ENCODE peak calls at places on chromosomes 6 and 20, in ten cellular contexts. T, W, P, L, D, O, F, I, R and S are unnamed samples.

GRCh38 chr20:48637461-48637860 is 190.3 kb downstream of the PREX1 start:
- DNase-seq in T (no peak), W (no peak), P (no peak), L (no peak), D (no peak), O (no peak), F (no peak), I (no peak), R (no peak), S (no peak)

GRCh38 chr6:135909737-135910387 is 58.4 kb downstream of the PDE7B start:
- DNase-seq in T (peak; percentile 25), W (peak; percentile 74), P (peak; percentile 36), L (peak; percentile 60), D (peak; percentile 53), O (peak; percentile 85), F (peak; percentile 49), I (peak; percentile 84), R (peak; percentile 32), S (peak; percentile 54)

GRCh38 chr20:37902504-37903313 is at the start of gene VSTM2L:
- DNase-seq in T (peak; percentile 79), W (peak; percentile 72), P (peak; percentile 47), L (no peak), D (no peak), O (peak; percentile 72), F (no peak), I (peak; percentile 79), R (peak; percentile 53), S (peak; percentile 53)

GRCh38 chr20:56358600-56359211 is at the start of gene FAM210B:
- DNase-seq in T (peak; percentile 83), W (peak; percentile 99), P (peak; percentile 87), L (peak; percentile 84), D (peak; percentile 91), O (peak; percentile 95), F (peak; percentile 95), I (peak; percentile 96), R (peak; percentile 97), S (peak; percentile 81)

GRCh38 chr6:13375360-13375878 is 47.1 kb upstream of the TBC1D7 start:
- DNase-seq in T (no peak), W (no peak), P (no peak), L (no peak), D (no peak), O (no peak), F (no peak), I (no peak), R (no peak), S (peak; percentile 15)

GRCh38 chr6:43771858-43772570 is 2.0 kb downstream of the VEGFA start:
- DNase-seq in T (peak; percentile 47), W (peak; percentile 65), P (no peak), L (peak; percentile 78), D (peak; percentile 71), O (peak; percentile 81), F (peak; percentile 90), I (peak; percentile 73), R (peak; percentile 85), S (peak; percentile 62)

GRCh38 chr6:139490482-139490881 is 116.0 kb upstream of the CITED2 start:
- DNase-seq in T (no peak), W (no peak), P (peak; percentile 58), L (no peak), D (no peak), O (no peak), F (no peak), I (no peak), R (no peak), S (no peak)

GRCh38 chr20:61560361-61560853 is 308.3 kb downstream of the CDH4 start:
- DNase-seq in T (peak; percentile 53), W (peak; percentile 4), P (peak; percentile 42), L (peak; percentile 81), D (no peak), O (peak; percentile 91), F (peak; percentile 64), I (no peak), R (no peak), S (peak; percentile 6)

GRCh38 chr6:111520519-111520918 is 37.5 kb upstream of the REV3L start:
- DNase-seq in T (no peak), W (no peak), P (no peak), L (no peak), D (no peak), O (no peak), F (no peak), I (no peak), R (no peak), S (no peak)

GRCh38 chr6:130794010-130794675 is 33.1 kb upstream of the SMLR1 start:
- DNase-seq in T (no peak), W (no peak), P (no peak), L (no peak), D (no peak), O (peak; percentile 52), F (no peak), I (no peak), R (no peak), S (no peak)

GRCh38 chr6:26457796-26458688 is at the start of gene BTN2A1:
- DNase-seq in T (peak; percentile 92), W (peak; percentile 94), P (peak; percentile 95), L (peak; percentile 71), D (peak; percentile 83), O (peak; percentile 92), F (peak; percentile 87), I (peak; percentile 92), R (peak; percentile 98), S (peak; percentile 88)

GRCh38 chr6:31822038-31822821 is 5.3 kb upstream of the HSPA1B start:
- DNase-seq in T (peak; percentile 76), W (peak; percentile 92), P (peak; percentile 64), L (peak; percentile 74), D (peak; percentile 64), O (peak; percentile 88), F (peak; percentile 92), I (peak; percentile 67), R (peak; percentile 90), S (peak; percentile 76)

GRCh38 chr20:19775353-19776201 is 17.5 kb downstream of the RIN2 start:
- DNase-seq in T (no peak), W (peak; percentile 93), P (no peak), L (no peak), D (no peak), O (no peak), F (peak; percentile 77), I (no peak), R (peak; percentile 31), S (no peak)

GRCh38 chr6:41066867-41067304 is 5.3 kb downstream of the OARD1 start:
- DNase-seq in T (peak; percentile 73), W (peak; percentile 81), P (peak; percentile 84), L (peak; percentile 70), D (peak; percentile 71), O (peak; percentile 88), F (no peak), I (peak; percentile 75), R (peak; percentile 91), S (peak; percentile 43)

DNA sequence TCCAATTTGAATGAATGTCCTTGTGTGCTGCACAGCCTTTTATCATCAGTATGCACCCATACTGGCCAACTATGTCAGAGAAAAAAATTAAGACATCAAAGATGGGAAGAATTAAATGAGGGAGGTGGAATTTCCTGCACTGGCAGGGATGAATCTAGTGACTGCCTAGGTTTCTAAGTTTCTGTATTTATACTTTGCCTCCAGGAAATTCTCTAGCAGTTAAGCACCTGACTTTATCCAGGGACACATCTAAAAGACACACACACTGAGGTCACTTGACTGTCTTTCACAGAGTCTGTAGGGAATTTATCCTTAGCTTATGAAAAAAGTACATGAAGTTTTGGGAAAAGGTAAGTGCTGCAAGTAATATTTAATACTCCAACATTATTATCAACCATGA is 636.5 kb upstream of the PTCHD4 start:
- DNase-seq in T (no peak), W (peak; percentile 19), P (no peak), L (no peak), D (no peak), O (no peak), F (no peak), I (no peak), R (no peak), S (peak; percentile 27)
- H3K9ac ChIP-seq in T (no peak overlapping the region), W (peak overlapping the region; percentile 35), P (no peak overlapping the region), L (no peak overlapping the region), D (no peak overlapping the region), O (no peak overlapping the region), F (no peak overlapping the region), I (no peak overlapping the region), R (no peak overlapping the region), S (no peak overlapping the region)

DNA sequence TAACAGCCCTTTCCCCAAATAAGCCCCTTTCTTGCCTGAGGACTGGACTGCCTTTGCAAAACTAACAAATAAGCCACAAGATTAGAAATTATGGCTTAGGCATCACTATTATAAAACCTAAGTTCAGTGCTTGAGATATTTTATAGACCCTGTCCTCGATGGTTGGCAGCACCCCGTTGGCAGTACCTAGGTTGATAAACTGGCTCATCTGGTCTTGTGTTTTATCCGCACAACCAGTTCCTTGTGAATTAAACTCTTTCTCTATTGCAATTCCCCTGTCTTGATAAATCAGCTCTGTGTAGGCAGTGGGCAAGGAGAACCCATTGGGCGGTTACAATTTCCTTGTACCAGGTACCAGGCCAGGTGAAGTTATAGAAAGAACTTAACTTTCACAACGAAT is 6.6 kb downstream of the LRP11 start:
- DNase-seq in T (no peak), W (peak; percentile 39), P (no peak), L (no peak), D (no peak), O (no peak), F (no peak), I (no peak), R (no peak), S (no peak)
- H3K9ac ChIP-seq in T (no peak overlapping the region), W (peak overlapping the region; percentile 78), P (no peak overlapping the region), L (no peak overlapping the region), D (no peak overlapping the region), O (no peak overlapping the region), F (no peak overlapping the region), I (no peak overlapping the region), R (no peak overlapping the region), S (no peak overlapping the region)

DNA sequence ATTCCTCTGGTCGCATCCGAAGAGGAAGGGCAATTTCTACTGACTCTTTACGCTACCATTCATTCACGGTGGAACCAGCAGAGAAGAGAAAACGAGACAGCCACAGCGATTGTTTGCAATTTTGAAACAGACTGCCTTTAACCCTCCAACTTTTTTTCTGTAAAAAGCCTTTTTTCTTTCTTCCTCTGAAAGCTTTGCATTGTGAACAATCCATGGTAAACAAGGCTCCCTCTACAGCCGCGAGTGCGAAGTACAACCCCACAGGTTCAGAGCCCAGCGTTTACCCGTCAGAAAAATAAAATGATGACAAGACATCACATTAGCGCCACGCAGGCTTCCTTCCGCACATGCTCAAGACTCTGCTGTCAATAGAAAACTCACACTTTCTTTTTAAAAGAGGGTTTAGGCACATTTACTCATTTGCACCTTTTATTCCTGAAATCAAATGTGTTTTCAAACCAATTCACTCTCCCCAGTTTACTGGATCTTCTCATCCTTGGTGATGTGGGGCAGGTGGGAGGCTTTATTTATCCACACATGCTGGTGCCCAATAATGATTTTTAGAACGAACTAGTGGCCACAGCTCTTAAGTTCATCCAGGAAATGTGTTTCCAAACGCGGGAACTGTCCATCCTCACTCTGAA is 99.9 kb downstream of the NOL4L start:
- DNase-seq in T (peak; percentile 75), W (peak; percentile 82), P (peak; percentile 83), L (peak; percentile 70), D (peak; percentile 91), O (peak; percentile 87), F (peak; percentile 85), I (peak; percentile 81), R (peak; percentile 94), S (peak; percentile 60)
- H3K9ac ChIP-seq in T (no peak overlapping the region), W (peak overlapping the region; percentile 59), P (peak overlapping the region; percentile 68), L (no peak overlapping the region), D (peak overlapping the region; percentile 96), O (peak overlapping the region; percentile 83), F (no peak overlapping the region), I (no peak overlapping the region), R (peak overlapping the region; percentile 51), S (no peak overlapping the region)

DNA sequence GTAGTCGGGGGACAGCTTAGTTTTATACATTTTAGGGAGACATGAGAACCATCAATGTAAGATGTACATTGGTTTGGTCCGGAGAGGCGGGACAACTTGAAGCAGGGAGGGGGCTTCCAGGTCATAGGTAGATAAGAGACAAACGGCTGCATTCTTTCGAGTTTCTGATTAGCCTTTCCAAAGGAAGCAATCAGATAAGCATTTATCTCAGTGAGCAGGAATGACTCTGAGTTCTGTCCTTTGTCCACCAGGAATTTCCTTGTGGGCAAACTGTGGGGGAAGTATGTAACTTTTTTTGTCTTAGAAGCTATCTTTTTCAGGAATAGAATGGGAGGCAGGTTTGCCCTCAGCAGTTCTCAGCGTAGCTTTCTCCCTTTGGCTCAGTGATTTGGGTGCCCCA is 1.4 kb downstream of the YTHDF1 start:
- DNase-seq in T (peak; percentile 18), W (no peak), P (no peak), L (no peak), D (no peak), O (no peak), F (no peak), I (no peak), R (no peak), S (no peak)
- H3K9ac ChIP-seq in T (no peak overlapping the region), W (peak overlapping the region; percentile 98), P (no peak overlapping the region), L (no peak overlapping the region), D (peak overlapping the region; percentile 94), O (peak overlapping the region; percentile 97), F (no peak overlapping the region), I (no peak overlapping the region), R (peak overlapping the region; percentile 95), S (peak overlapping the region; percentile 84)